ENCODE peak calls at places on chromosomes 12 and 14, in six cellular contexts. R is esophagus squamous epithelium; J is IMR-90; F is CD4-positive, CD25-positive, alpha-beta regulatory T cell; A is mammary epithelial cell; T is cardiac muscle cell. B is an unnamed sample.
A peak's percentile ranks its signal among the peaks of the same experiment; 100 is the strongest.

GRCh38 chr12:124542021-124542941 is 25.1 kb downstream of the NCOR2 start:
- DNase-seq in R (no peak), J (no peak), F (no peak), A (no peak), T (no peak), B (no peak)

GRCh38 chr12:63997198-63997597 is 152.7 kb downstream of the SRGAP1 start:
- DNase-seq in R (no peak), J (no peak), F (no peak), A (peak; percentile 66), T (peak; percentile 34), B (no peak)

GRCh38 chr12:82757059-82757458 is 70.4 kb downstream of the TMTC2 start:
- DNase-seq in R (no peak), J (no peak), F (no peak), A (no peak), T (peak; percentile 53), B (no peak)

GRCh38 chr12:132508248-132508740 is 18.3 kb downstream of the FBRSL1 start:
- DNase-seq in R (no peak), J (no peak), F (no peak), A (no peak), T (no peak), B (no peak)

GRCh38 chr12:82648510-82648909 is 38.2 kb upstream of the TMTC2 start:
- DNase-seq in R (no peak), J (no peak), F (no peak), A (no peak), T (no peak), B (no peak)

GRCh38 chr12:84305144-84305543 is 607.5 kb downstream of the SLC6A15 start:
- DNase-seq in R (no peak), J (peak; percentile 60), F (no peak), A (no peak), T (no peak), B (no peak)

GRCh38 chr14:27608377-27608776 is 1010.5 kb upstream of the NOVA1 start:
- DNase-seq in R (no peak), J (no peak), F (no peak), A (no peak), T (no peak), B (no peak)

GRCh38 chr14:89767861-89768268 is 186.7 kb downstream of the EFCAB11 start:
- DNase-seq in R (no peak), J (peak; percentile 63), F (peak; percentile 75), A (peak; percentile 25), T (peak; percentile 74), B (peak; percentile 62)

GRCh38 chr14:104105071-104105821 is 19.7 kb downstream of the ASPG start:
- DNase-seq in R (no peak), J (no peak), F (no peak), A (no peak), T (no peak), B (no peak)

GRCh38 chr14:72939630-72940029 is 13.4 kb downstream of the DCAF4 start:
- DNase-seq in R (no peak), J (no peak), F (no peak), A (no peak), T (no peak), B (no peak)

GRCh38 chr12:56221233-56221756 is 427 bp downstream of the RNF41 start:
- DNase-seq in R (no peak), J (peak; percentile 73), F (no peak), A (peak; percentile 35), T (peak; percentile 91), B (peak; percentile 84)

GRCh38 chr14:70188608-70189540 is at the start of gene SLC8A3:
- DNase-seq in R (no peak), J (peak; percentile 37), F (no peak), A (peak; percentile 57), T (peak; percentile 37), B (peak; percentile 77)

GRCh38 chr14:37024166-37024565 is 148.2 kb downstream of the SLC25A21 start:
- DNase-seq in R (no peak), J (no peak), F (no peak), A (no peak), T (no peak), B (no peak)

GRCh38 chr14:54301349-54301748 is 95.5 kb upstream of the CDKN3 start:
- DNase-seq in R (no peak), J (no peak), F (no peak), A (no peak), T (no peak), B (no peak)

GRCh38 chr12:53289891-53290290 is 5.5 kb upstream of the PFDN5 start:
- DNase-seq in R (no peak), J (peak; percentile 52), F (no peak), A (no peak), T (no peak), B (no peak)

GRCh38 chr12:89157413-89157812 is 194.9 kb downstream of the DUSP6 start:
- DNase-seq in R (no peak), J (no peak), F (no peak), A (no peak), T (no peak), B (no peak)

GRCh38 chr14:41872906-41873305 is 266.2 kb downstream of the LRFN5 start:
- DNase-seq in R (no peak), J (peak; percentile 24), F (no peak), A (no peak), T (peak; percentile 25), B (no peak)

GRCh38 chr12:131786331-131786730 is 41.9 kb upstream of the MMP17 start:
- DNase-seq in R (no peak), J (no peak), F (no peak), A (no peak), T (no peak), B (no peak)

GRCh38 chr14:99024926-99025325 is 247.1 kb downstream of the BCL11B start:
- DNase-seq in R (no peak), J (no peak), F (no peak), A (no peak), T (no peak), B (no peak)

DNA sequence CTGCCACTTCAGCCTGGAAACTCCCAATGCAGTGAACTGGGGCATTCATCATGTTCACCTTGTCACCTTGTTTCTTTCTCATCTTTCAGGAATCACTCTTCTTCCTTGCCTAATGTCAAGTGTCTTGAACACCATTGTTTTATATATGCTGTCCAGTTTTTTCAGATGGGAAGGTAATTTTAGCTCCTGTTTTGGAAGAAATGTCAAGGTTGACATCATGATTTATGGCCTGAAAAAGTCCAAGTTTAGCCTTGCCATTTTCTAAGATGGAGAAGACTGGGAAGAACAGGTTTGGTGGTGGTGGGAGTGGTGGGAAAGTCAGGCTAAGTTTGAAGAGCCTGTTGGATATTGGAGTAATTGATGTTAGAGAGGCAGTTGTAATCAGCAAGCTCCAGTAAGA is 54.0 kb downstream of the ADCK1 start:
- DNase-seq in R (no peak), J (no peak), F (no peak), A (no peak), T (no peak), B (no peak)
- H3K27ac ChIP-seq in R (no peak overlapping the region), J (no peak overlapping the region), F (no peak overlapping the region), A (no peak overlapping the region), T (no peak overlapping the region), B (no peak overlapping the region)

GRCh38 chr14:31970744-31971143 is 106.4 kb upstream of the ARHGAP5 start:
- DNase-seq in R (no peak), J (no peak), F (no peak), A (no peak), T (no peak), B (no peak)

GRCh38 chr14:31968912-31969311 is 108.2 kb upstream of the ARHGAP5 start:
- DNase-seq in R (no peak), J (no peak), F (no peak), A (no peak), T (no peak), B (no peak)

GRCh38 chr14:31969841-31970240 is 107.3 kb upstream of the ARHGAP5 start:
- DNase-seq in R (no peak), J (no peak), F (no peak), A (no peak), T (peak; percentile 31), B (no peak)

GRCh38 chr14:31969371-31969770 is 107.7 kb upstream of the ARHGAP5 start:
- DNase-seq in R (no peak), J (no peak), F (no peak), A (no peak), T (peak; percentile 37), B (no peak)

DNA sequence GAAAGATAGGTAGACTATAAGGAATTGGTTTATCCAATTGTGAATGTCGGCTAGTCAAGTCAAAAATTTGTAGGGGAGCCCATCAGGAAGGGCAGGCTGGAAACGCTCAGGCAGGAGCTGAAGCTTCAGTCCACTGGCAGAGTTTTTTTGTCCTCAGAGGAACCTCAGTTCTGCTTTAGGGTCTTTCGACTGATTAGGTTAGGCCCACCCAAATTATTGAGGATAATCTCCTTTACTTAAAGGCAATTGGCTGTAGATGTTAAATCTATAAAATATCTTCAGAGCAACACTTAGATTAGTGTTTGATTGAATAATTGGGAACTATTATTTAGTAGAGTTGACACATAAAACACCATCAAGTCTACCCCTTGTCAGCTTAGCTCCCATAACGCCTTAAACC is 105.5 kb upstream of the ARHGAP5 start:
- DNase-seq in R (no peak), J (no peak), F (no peak), A (no peak), T (no peak), B (no peak)
- H3K27ac ChIP-seq in R (no peak overlapping the region), J (no peak overlapping the region), F (no peak overlapping the region), A (no peak overlapping the region), T (no peak overlapping the region), B (no peak overlapping the region)

GRCh38 chr12:105418232-105418631 is 87.7 kb downstream of the C12orf75 start:
- DNase-seq in R (no peak), J (peak; percentile 89), F (no peak), A (peak; percentile 83), T (peak; percentile 44), B (no peak)

GRCh38 chr12:105420046-105420445 is 89.6 kb downstream of the C12orf75 start:
- DNase-seq in R (no peak), J (no peak), F (no peak), A (no peak), T (no peak), B (no peak)

GRCh38 chr12:105419606-105420005 is 89.1 kb downstream of the C12orf75 start:
- DNase-seq in R (no peak), J (no peak), F (no peak), A (no peak), T (no peak), B (no peak)

GRCh38 chr12:105418821-105419291 is 88.4 kb downstream of the C12orf75 start:
- DNase-seq in R (no peak), J (no peak), F (no peak), A (no peak), T (no peak), B (no peak)

DNA sequence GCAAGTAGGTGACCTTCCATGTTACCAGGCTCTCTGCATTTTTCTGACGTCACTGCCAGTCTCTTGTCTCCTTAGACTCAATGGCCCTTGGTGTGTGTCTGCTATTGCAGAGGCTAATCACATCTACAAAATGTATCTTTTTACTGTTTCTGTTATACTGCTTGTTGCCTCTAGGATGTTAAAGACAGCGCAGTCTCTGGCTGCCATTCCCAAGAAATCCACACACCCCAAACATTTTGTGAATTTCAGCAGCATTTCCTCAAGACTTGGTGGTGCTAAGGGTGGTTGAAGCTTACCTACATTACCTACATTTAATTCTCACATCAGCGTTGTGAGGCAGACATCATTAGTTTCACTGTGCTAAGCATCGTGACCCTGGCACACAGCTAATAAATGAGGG is 87.2 kb downstream of the C12orf75 start:
- DNase-seq in R (no peak), J (no peak), F (no peak), A (no peak), T (no peak), B (no peak)
- H3K27ac ChIP-seq in R (no peak overlapping the region), J (no peak overlapping the region), F (no peak overlapping the region), A (peak overlapping the region; percentile 67), T (no peak overlapping the region), B (no peak overlapping the region)

DNA sequence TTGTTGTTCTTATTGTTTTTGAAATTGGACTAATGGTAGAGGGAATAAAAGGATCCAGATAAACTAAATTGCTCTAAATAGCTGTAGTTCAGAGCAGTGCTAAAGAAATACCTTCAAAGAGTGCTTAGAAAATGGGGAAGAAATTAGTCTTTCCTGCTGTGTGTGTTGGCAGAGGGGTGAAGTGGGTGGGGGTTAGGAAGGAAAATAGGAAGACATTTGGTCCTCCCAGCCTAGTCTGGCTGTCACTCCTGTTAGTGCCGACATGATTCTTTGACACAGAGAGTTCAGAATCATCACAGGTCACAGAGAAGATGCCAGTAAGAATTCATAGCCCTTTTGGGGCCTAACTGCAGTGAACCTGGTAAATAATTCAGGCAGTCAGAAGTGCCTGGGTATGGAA is 74.7 kb downstream of the FLRT2 start:
- DNase-seq in R (no peak), J (no peak), F (no peak), A (no peak), T (no peak), B (no peak)
- H3K27ac ChIP-seq in R (no peak overlapping the region), J (no peak overlapping the region), F (no peak overlapping the region), A (no peak overlapping the region), T (no peak overlapping the region), B (no peak overlapping the region)